ENCODE peak calls at places on chromosomes 5 and 9, in seven cellular contexts. X, Q, M, L, J, S and D are unnamed samples.

GRCh38 chr9:90890146-90890545 is 88.5 kb downstream of the SYK start:
- DNase-seq in M (no peak), Q (no peak), J (no peak), S (no peak), L (no peak), X (no peak), D (no peak)

GRCh38 chr9:137478613-137479314 is 19.6 kb upstream of the NSMF start:
- DNase-seq in X (peak; percentile 36), S (no peak), Q (no peak), L (no peak), M (peak; percentile 46), J (no peak), D (no peak)

GRCh38 chr5:75281716-75282465 is 45.2 kb upstream of the ANKRD31 start:
- DNase-seq in L (no peak), J (no peak), Q (no peak), S (no peak), M (no peak), X (peak; percentile 62), D (no peak)

GRCh38 chr9:134356496-134357470 is 30.5 kb downstream of the RXRA start:
- DNase-seq in S (peak; percentile 87), Q (peak; percentile 70), L (no peak), J (no peak), M (no peak), X (no peak), D (no peak)

GRCh38 chr5:175681045-175681974 is 23.4 kb downstream of the HRH2 start:
- DNase-seq in Q (no peak), M (no peak), L (no peak), J (no peak), X (no peak), S (no peak), D (no peak)

GRCh38 chr9:93588641-93589609 is 12.5 kb downstream of the PHF2 start:
- DNase-seq in L (no peak), J (no peak), M (no peak), Q (no peak), X (peak; percentile 28), S (no peak), D (no peak)

GRCh38 chr9:3331801-3332200 is 194.0 kb downstream of the RFX3 start:
- DNase-seq in J (no peak), X (peak; percentile 17), Q (peak; percentile 1), M (peak; percentile 10), S (no peak), L (no peak), D (no peak)

GRCh38 chr9:31790720-31791119 is 593.7 kb upstream of the ACO1 start:
- DNase-seq in S (no peak), X (no peak), M (no peak), Q (no peak), L (no peak), J (no peak), D (no peak)

GRCh38 chr9:82490019-82490499 is 501.5 kb downstream of the SPATA31D1 start:
- DNase-seq in X (peak; percentile 47), L (no peak), S (no peak), Q (no peak), M (no peak), J (no peak), D (peak; percentile 42)